ENCODE peak calls at places on chromosomes 16 and 17, in four cellular contexts. E, A, Y and X are unnamed samples.

GRCh38 chr17:63433746-63434591 is 12.1 kb downstream of the CYB561 start:
- DNase-seq in E (no peak), A (no peak), Y (no peak), X (peak)

GRCh38 chr16:77556203-77556602 is 121.4 kb upstream of the ADAMTS18 start:
- DNase-seq in E (no peak), A (no peak), Y (no peak), X (no peak)

GRCh38 chr17:19780846-19781245 is 32.7 kb upstream of the ALDH3A1 start:
- DNase-seq in E (no peak), A (no peak), Y (no peak), X (no peak)

GRCh38 chr16:23362460-23363317 is 60.6 kb downstream of the SCNN1B start:
- DNase-seq in E (no peak), A (no peak), Y (no peak), X (no peak)

GRCh38 chr17:9672691-9673090 is 27.4 kb downstream of the USP43 start:
- DNase-seq in E (no peak), A (no peak), Y (no peak), X (no peak)

GRCh38 chr17:17525331-17525730 is 29.1 kb upstream of the RASD1 start:
- DNase-seq in E (no peak), A (no peak), Y (no peak), X (no peak)

GRCh38 chr16:55876854-55877253 is 1.7 kb upstream of the CES5A start:
- DNase-seq in E (no peak), A (no peak), Y (no peak), X (peak)

GRCh38 chr17:81681672-81682071 is 1.9 kb downstream of the ARL16 start:
- DNase-seq in E (no peak), A (no peak), Y (no peak), X (no peak)

GRCh38 chr17:28227278-28228108 is 91.5 kb upstream of the TMEM97 start:
- DNase-seq in E (no peak), A (no peak), Y (no peak), X (peak)

GRCh38 chr17:75712480-75712879 is 8.8 kb upstream of the ITGB4 start:
- DNase-seq in E (no peak), A (no peak), Y (no peak), X (peak)